ENCODE peak calls at places on chromosome 14, in six cellular contexts. O is uterus, I is HCT116, S is GM23338, N is right cardiac atrium, A is thoracic aorta. C is an unnamed sample.

GRCh38 chr14:92649934-92650545 is 98.4 kb downstream of the LGMN start:
- DNase-seq in I (no peak), S (no peak), A (peak; percentile 60), N (peak; percentile 76), O (peak; percentile 73), C (peak; percentile 91)

GRCh38 chr14:57559561-57559960 is 65.9 kb upstream of the CCDC198 start:
- DNase-seq in N (no peak), A (no peak), S (no peak), I (no peak), O (no peak), C (no peak)

GRCh38 chr14:101465795-101466448 is 95.4 kb upstream of the DIO3 start:
- DNase-seq in N (no peak), O (peak; percentile 8), A (no peak), I (no peak), S (no peak), C (peak; percentile 52)

GRCh38 chr14:104040539-104040938 is 45.0 kb upstream of the ASPG start:
- DNase-seq in N (no peak), O (no peak), I (no peak), A (no peak), S (no peak), C (no peak)

GRCh38 chr14:31261859-31262739 is 54.5 kb upstream of the HECTD1 start:
- DNase-seq in N (peak; percentile 38), O (peak; percentile 29), I (no peak), A (no peak), S (no peak), C (no peak)

GRCh38 chr14:55724736-55725135 is 144.7 kb downstream of the KTN1 start:
- DNase-seq in S (no peak), A (no peak), I (no peak), N (no peak), O (no peak), C (no peak)

GRCh38 chr14:92675421-92675820 is 73.0 kb downstream of the LGMN start:
- DNase-seq in S (no peak), I (no peak), O (peak; percentile 4), A (no peak), N (no peak), C (peak; percentile 17)

GRCh38 chr14:95040723-95041476 is 116.4 kb downstream of the DICER1 start:
- DNase-seq in N (no peak), S (no peak), O (peak; percentile 2), A (no peak), I (no peak), C (peak; percentile 16)

GRCh38 chr14:52650774-52651173 is 44.6 kb downstream of the ERO1A start:
- DNase-seq in N (no peak), I (no peak), O (no peak), A (no peak), S (no peak), C (no peak)

GRCh38 chr14:73861060-73861459 is 9.4 kb downstream of the PTGR2 start:
- DNase-seq in I (no peak), S (no peak), O (no peak), A (no peak), N (no peak), C (no peak)

GRCh38 chr14:69285661-69286255 is 25.8 kb downstream of the GALNT16 start:
- DNase-seq in S (no peak), N (no peak), O (no peak), A (no peak), I (no peak), C (no peak)

GRCh38 chr14:37842106-37842505 is 246.7 kb downstream of the TTC6 start:
- DNase-seq in I (no peak), O (no peak), N (no peak), S (no peak), A (no peak), C (no peak)

GRCh38 chr14:101475468-101476257 is 85.6 kb upstream of the DIO3 start:
- DNase-seq in S (no peak), N (no peak), I (no peak), O (peak; percentile 59), A (no peak), C (peak; percentile 65)

GRCh38 chr14:84252706-84253105 is 1277.2 kb upstream of the FLRT2 start:
- DNase-seq in S (no peak), O (no peak), I (no peak), N (no peak), A (no peak), C (no peak)

GRCh38 chr14:73007835-73008234 is 19.1 kb downstream of the ZFYVE1 start:
- DNase-seq in O (no peak), A (no peak), I (no peak), N (no peak), S (no peak), C (no peak)

GRCh38 chr14:97246648-97247047 is 449.5 kb downstream of the VRK1 start:
- DNase-seq in A (no peak), O (no peak), N (no peak), I (no peak), S (no peak), C (no peak)

GRCh38 chr14:90088160-90088559 is 26.4 kb downstream of the KCNK13 start:
- DNase-seq in S (no peak), I (no peak), O (no peak), N (no peak), A (no peak), C (no peak)

GRCh38 chr14:43587183-43587582 is 919.9 kb downstream of the FSCB start:
- DNase-seq in N (no peak), A (no peak), O (no peak), I (no peak), S (peak; percentile 30), C (no peak)

GRCh38 chr14:20680363-20680762 is 4.0 kb upstream of the RNASE4 start:
- DNase-seq in O (no peak), A (no peak), N (no peak), I (no peak), S (no peak), C (no peak)
- H3K4me3 ChIP-seq in O (no peak overlapping the region), A (peak overlapping the region; percentile 86), N (peak overlapping the region; percentile 81), I (no peak overlapping the region), S (peak overlapping the region; percentile 92), C (peak overlapping the region; percentile 73)

GRCh38 chr14:102583726-102584125 is 8.7 kb upstream of the RCOR1 start:
- DNase-seq in O (no peak), A (no peak), S (peak; percentile 42), I (no peak), N (no peak), C (no peak)

GRCh38 chr14:102581193-102581592 is 11.3 kb upstream of the RCOR1 start:
- DNase-seq in A (no peak), N (no peak), I (no peak), O (no peak), S (no peak), C (no peak)

GRCh38 chr14:102586420-102587119 is 5.9 kb upstream of the RCOR1 start:
- DNase-seq in A (no peak), I (no peak), O (no peak), S (no peak), N (no peak), C (no peak)

GRCh38 chr14:102588821-102589220 is 3.6 kb upstream of the RCOR1 start:
- DNase-seq in O (no peak), I (no peak), A (no peak), N (no peak), S (no peak), C (no peak)

DNA sequence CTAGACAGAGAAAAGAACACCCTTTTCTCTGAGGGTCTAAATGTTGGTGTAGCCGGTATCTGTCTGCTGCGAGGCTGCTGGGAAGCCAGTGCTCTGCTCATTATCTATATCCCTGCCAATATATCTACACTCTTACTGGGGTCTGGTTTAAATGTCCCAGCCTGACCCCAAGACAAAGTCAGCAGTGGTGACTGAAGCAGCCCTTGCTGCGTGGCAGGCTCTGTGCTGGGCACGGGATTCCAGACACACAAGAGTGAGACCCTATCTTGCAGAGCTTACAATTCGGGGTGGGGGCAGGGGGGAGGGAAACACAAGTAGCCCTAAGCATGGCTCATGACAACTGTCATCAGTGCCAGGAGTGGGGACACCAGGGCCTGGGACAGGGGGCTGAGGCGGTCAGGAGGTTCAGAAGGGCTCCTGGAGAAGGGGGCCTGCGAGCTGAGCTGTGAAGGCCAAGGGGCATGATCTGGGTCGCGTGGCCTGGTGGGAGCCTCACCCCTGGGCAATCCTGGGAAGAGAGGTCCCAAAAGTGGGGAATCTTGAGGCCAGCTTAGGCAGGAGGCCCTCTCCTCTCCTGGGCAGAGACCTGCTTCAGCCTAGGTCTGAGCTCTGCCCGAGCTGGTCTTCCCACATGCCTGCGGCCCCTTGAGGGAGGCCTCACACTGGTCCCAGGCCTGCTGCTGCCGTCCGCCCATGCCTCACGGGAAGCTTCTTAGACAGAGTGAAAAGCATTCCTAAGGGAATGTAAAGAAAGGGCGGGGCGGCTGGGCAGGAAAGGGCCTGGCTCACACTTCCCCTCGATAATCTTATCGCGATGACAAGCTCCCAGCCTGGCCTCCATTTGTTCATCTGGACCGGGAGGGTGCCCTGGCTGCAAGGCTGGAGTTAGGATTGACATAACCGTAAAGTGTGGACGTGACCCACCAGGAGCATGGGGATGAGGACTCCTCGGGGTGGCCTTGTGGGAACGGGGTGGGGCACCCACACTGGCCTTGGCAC is 7.3 kb upstream of the RCOR1 start:
- DNase-seq in I (no peak), O (no peak), A (no peak), S (peak; percentile 88), N (peak; percentile 41), C (no peak)
- H3K4me1 ChIP-seq in I (peaks cover 37% of the 10 kb centered on the region), O (no peaks in the 10 kb centered on the region), A (no peaks in the 10 kb centered on the region), S (peaks cover 8% of the 10 kb centered on the region), N (no peaks in the 10 kb centered on the region), C (no peaks in the 10 kb centered on the region)

GRCh38 chr14:78921856-78922255 is 751.7 kb downstream of the NRXN3 start:
- DNase-seq in I (no peak), S (no peak), O (no peak), A (no peak), N (no peak), C (no peak)
- H3K27ac ChIP-seq in I (no peak overlapping the region), S (no peak overlapping the region), O (no peak overlapping the region), A (no peak overlapping the region), N (no peak overlapping the region), C (no peak overlapping the region)

GRCh38 chr14:105118646-105119409 is 49.7 kb downstream of the JAG2 start:
- DNase-seq in I (no peak), O (no peak), S (no peak), A (no peak), N (no peak), C (no peak)

GRCh38 chr14:105117710-105118385 is 50.7 kb downstream of the JAG2 start:
- DNase-seq in N (no peak), I (no peak), A (no peak), O (no peak), S (no peak), C (no peak)

GRCh38 chr14:105117257-105117646 is 51.3 kb downstream of the JAG2 start:
- DNase-seq in S (no peak), I (no peak), N (no peak), O (no peak), A (no peak), C (no peak)

GRCh38 chr14:105120056-105120455 is 48.5 kb downstream of the JAG2 start:
- DNase-seq in O (no peak), S (no peak), A (no peak), I (no peak), N (no peak), C (no peak)

DNA sequence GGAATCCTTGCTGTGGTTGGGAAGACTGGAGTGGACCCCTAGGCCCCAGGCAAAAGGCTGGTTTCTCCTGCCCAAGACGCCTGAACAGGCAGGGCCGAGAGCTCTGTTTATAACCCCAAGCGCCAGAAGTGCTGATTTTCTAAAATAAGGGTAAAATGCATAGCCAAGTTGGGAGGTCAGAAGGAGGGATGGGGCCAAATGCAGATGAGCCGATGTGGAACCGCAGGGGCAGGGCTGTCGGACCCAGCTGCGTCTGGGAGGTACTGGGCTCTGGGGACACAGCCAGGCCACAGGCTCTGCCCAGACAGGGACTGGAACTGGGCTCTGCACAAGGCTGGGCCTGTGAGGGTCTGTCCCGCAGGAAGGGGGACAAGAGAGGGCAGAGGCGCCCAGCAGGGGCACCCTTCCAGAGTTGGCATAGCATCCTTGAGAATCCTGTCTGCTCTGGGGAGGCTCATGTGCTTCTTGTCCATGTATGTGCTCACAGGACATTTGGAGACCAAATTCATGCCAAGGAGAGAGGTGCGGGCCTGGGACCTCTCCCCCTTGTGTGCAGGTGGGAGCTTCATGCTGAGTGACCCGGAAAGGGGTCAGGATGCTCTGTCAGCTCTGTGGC is 49.1 kb downstream of the JAG2 start:
- DNase-seq in N (no peak), I (no peak), A (no peak), S (no peak), O (no peak), C (no peak)
- H3K4me3 ChIP-seq in N (no peak overlapping the region), I (no peak overlapping the region), A (no peak overlapping the region), S (no peak overlapping the region), O (no peak overlapping the region), C (no peak overlapping the region)